ENCODE peak calls at places on chromosomes 5 and 9, in ten cellular contexts. S is lower leg skin, R is tibial artery, I is MM.1S, L is AG04449, G is cardiac fibroblast, X is choroid plexus epithelial cell, C is cardiac muscle cell, N is heart right ventricle, B is pancreas. P is an unnamed sample.

GRCh38 chr5:88438006-88438405 is 169.4 kb upstream of the TMEM161B start:
- DNase-seq in L (no peak), C (no peak), G (no peak), S (no peak), N (no peak), R (no peak), X (no peak), I (no peak), B (no peak), P (no peak)

GRCh38 chr5:128965011-128965637 is at the start of gene SLC27A6:
- DNase-seq in L (no peak), N (peak), C (peak), G (no peak), B (no peak), S (no peak), I (no peak), X (peak), R (no peak), P (no peak)

GRCh38 chr5:81522571-81522970 is 128.6 kb upstream of the ACOT12 start:
- DNase-seq in G (no peak), X (no peak), B (no peak), S (no peak), C (peak), N (no peak), R (no peak), I (no peak), L (no peak), P (no peak)

GRCh38 chr9:125747053-125747764 is at the start of gene PBX3:
- DNase-seq in I (peak), N (peak), S (peak), R (peak), X (peak), C (peak), L (no peak), B (peak), G (peak), P (no peak)

GRCh38 chr9:88751781-88752180 is 216.8 kb downstream of the NXNL2 start:
- DNase-seq in L (no peak), G (no peak), B (no peak), X (no peak), R (no peak), S (no peak), N (no peak), C (no peak), I (no peak), P (no peak)

GRCh38 chr5:145847499-145848497 is 12.7 kb upstream of the PRELID2 start:
- DNase-seq in G (peak), B (no peak), R (no peak), I (no peak), N (no peak), L (no peak), S (no peak), X (peak), C (no peak), P (no peak)

GRCh38 chr5:96279796-96280542 is 153.1 kb downstream of the PCSK1 start:
- DNase-seq in R (no peak), X (no peak), L (no peak), C (no peak), G (peak), S (no peak), N (no peak), B (no peak), I (no peak), P (no peak)

GRCh38 chr5:75265731-75266130 is 29.1 kb upstream of the ANKRD31 start:
- DNase-seq in S (no peak), X (peak), G (peak), R (no peak), I (peak), L (peak), C (peak), B (no peak), N (no peak), P (no peak)

GRCh38 chr9:12846035-12846434 is 71.2 kb downstream of the LURAP1L start:
- DNase-seq in X (no peak), I (no peak), N (no peak), G (no peak), C (no peak), B (no peak), S (no peak), L (no peak), R (no peak), P (no peak)

GRCh38 chr9:133750927-133751649 is 12.9 kb upstream of the SARDH start:
- DNase-seq in L (no peak), R (no peak), B (peak), I (no peak), X (no peak), S (peak), G (no peak), N (no peak), C (no peak), P (peak)

GRCh38 chr5:166571668-166572067 is 1719.8 kb upstream of the WWC1 start:
- DNase-seq in B (no peak), L (no peak), X (no peak), G (no peak), S (no peak), R (no peak), N (no peak), C (no peak), I (no peak), P (no peak)

GRCh38 chr9:20551236-20551635 is 71.1 kb downstream of the MLLT3 start:
- DNase-seq in I (no peak), B (no peak), G (no peak), X (no peak), L (no peak), C (no peak), S (no peak), N (no peak), R (no peak), P (no peak)

GRCh38 chr5:73541981-73542380 is 23.5 kb downstream of the ANKRA2 start:
- DNase-seq in S (no peak), I (no peak), B (no peak), G (peak), X (no peak), N (no peak), R (no peak), C (no peak), L (no peak), P (no peak)

GRCh38 chr5:5419291-5420210 is 2.9 kb upstream of the ICE1 start:
- DNase-seq in C (peak), G (peak), B (peak), I (no peak), X (peak), L (peak), N (no peak), S (no peak), R (no peak), P (no peak)

GRCh38 chr5:33369470-33370134 is 71.2 kb upstream of the TARS1 start:
- DNase-seq in S (no peak), L (no peak), I (no peak), C (no peak), N (no peak), G (peak), R (no peak), X (peak), B (no peak), P (no peak)

GRCh38 chr5:152470167-152470566 is 65.1 kb upstream of the NMUR2 start:
- DNase-seq in L (no peak), G (no peak), N (no peak), X (no peak), S (no peak), I (no peak), C (no peak), R (no peak), B (no peak), P (no peak)

GRCh38 chr9:136411358-136411757 is 900 bp downstream of the PMPCA start:
- DNase-seq in G (no peak), R (no peak), I (no peak), L (no peak), X (no peak), S (no peak), C (no peak), B (no peak), N (no peak), P (no peak)

GRCh38 chr9:37507586-37508134 is 21.9 kb downstream of the POLR1E start:
- DNase-seq in N (no peak), B (no peak), X (no peak), G (no peak), C (no peak), S (no peak), L (no peak), I (no peak), R (no peak), P (no peak)

GRCh38 chr5:160298189-160298588 is 14.2 kb downstream of the CCNJL start:
- DNase-seq in L (no peak), S (peak), R (no peak), C (no peak), B (no peak), I (no peak), G (no peak), N (no peak), X (no peak), P (no peak)

GRCh38 chr5:26700759-26701384 is 337.5 kb downstream of the CDH9 start:
- DNase-seq in N (no peak), L (no peak), G (no peak), B (no peak), R (no peak), S (no peak), C (peak), X (peak), I (peak), P (no peak)
- TF ChIP-seq CTCF in N (no peak), L (no peak), G (peak), B (peak), R (peak), S (no peak), C (no peak), X (peak), I (peak), P (peak)

GRCh38 chr5:1362242-1363015 is 17.5 kb upstream of the CLPTM1L start:
- DNase-seq in S (no peak), B (no peak), C (no peak), G (no peak), I (no peak), N (no peak), X (no peak), L (no peak), R (no peak), P (no peak)

GRCh38 chr5:1364211-1364610 is 19.3 kb upstream of the CLPTM1L start:
- DNase-seq in X (no peak), N (no peak), B (no peak), I (no peak), R (no peak), S (no peak), L (no peak), C (no peak), G (no peak), P (no peak)

GRCh38 chr5:1360861-1361260 is 16.0 kb upstream of the CLPTM1L start:
- DNase-seq in N (no peak), R (no peak), L (no peak), B (no peak), S (no peak), X (no peak), C (no peak), I (no peak), G (no peak), P (no peak)

GRCh38 chr5:1363160-1363559 is 18.3 kb upstream of the CLPTM1L start:
- DNase-seq in G (no peak), X (no peak), I (no peak), B (no peak), N (no peak), R (no peak), C (no peak), L (no peak), S (no peak), P (no peak)

DNA sequence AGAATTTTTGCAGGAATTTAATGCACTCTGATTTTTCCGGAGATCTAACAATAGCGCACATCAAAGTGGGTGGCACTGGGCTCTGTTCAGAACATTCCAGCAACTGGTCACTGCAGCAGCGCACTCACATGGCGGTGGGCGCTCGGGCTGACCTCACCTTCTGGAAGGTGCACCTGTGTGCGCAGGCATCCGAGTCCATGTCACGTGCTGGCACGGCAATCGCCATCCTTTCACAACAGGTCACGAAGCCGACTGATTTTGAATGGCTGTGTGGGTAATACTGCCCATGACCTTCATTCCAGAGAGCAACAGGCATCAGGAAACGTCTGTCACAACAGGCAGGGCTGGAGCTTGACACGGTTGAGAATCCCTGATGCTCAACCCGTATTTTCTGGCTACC is 18.7 kb upstream of the CLPTM1L start:
- DNase-seq in G (no peak), X (no peak), I (no peak), S (no peak), C (no peak), R (no peak), L (no peak), N (no peak), B (no peak), P (no peak)
- TF ChIP-seq CTCF in G (no peak), X (no peak), I (no peak), S (no peak), C (no peak), R (no peak), L (no peak), N (no peak), B (no peak), P (no peak)

GRCh38 chr5:171750316-171750788 is 35.3 kb upstream of the SMIM23 start:
- DNase-seq in C (peak), L (no peak), X (peak), I (no peak), S (no peak), G (peak), R (peak), B (no peak), N (peak), P (no peak)
- TF ChIP-seq CTCF in C (no peak), L (peak), X (peak), I (no peak), S (no peak), G (peak), R (peak), B (no peak), N (peak), P (peak)

DNA sequence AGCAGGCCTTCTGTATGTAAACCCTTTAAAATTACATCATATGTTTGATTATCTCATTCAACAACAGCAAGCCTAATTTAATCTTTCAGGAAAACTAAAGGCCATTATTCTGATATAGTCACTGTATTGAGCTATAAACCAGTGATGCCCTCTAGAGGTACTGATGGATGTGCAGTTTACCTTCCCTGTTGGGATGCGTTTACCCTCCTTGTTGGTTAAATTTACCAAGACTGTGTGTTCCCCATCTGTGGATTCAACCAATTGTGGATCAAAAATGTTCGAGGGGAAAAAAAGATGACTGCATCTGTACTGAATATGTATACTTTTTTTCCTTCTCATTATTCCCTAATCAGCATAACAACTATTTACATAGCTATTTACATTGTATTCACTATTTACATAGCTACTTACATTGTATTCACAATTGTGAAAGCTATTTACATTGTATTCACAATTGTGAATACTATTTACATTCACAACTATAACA is 3.7 kb upstream of the BAAT start:
- DNase-seq in C (no peak), I (no peak), L (no peak), G (peak), X (peak), B (no peak), R (no peak), S (no peak), N (no peak), P (no peak)
- TF ChIP-seq CTCF in C (peak), I (peak), L (peak), G (peak), X (peak), B (no peak), R (no peak), S (no peak), N (no peak), P (no peak)

GRCh38 chr9:122126340-122127333 is 32.9 kb downstream of the NDUFA8 start:
- DNase-seq in B (no peak), N (no peak), L (no peak), X (peak), G (no peak), S (no peak), I (no peak), C (no peak), R (no peak), P (no peak)
- TF ChIP-seq CTCF in B (no peak), N (no peak), L (peak), X (no peak), G (no peak), S (no peak), I (no peak), C (peak), R (no peak), P (peak)

DNA sequence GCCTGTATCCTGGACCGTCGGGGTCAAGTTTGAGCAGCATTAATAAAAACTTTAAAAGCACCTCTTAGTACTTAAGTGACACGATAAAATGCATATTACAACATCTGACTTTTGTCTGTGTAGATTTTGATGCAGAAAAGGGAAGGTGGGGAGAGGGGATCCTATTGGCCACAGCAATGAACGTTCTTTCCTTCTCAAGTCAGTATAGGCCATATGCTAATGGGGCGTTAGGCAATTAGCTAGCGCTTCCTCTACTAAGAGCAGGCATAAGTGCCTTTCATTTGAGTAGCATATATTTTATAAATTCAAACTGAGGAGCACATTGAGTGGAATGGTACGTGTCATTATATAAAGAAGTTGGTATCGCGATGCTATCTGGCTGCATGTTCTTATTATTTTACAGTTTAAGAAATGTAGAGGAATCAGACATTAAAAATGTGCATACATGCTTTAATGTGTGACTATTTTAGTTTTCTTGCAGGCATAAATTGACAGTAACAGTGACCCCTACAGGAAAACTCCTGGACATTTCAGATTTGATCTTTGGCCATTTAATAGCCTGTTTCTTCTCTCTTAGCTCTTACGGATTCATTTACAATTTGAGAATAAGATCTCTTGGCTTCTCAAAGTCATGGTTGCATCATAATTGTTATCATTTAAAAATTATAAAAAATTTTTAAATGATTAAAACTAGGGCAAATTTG is 1.1 kb upstream of the GNA14 start:
- DNase-seq in B (no peak), I (no peak), S (no peak), X (peak), L (no peak), N (no peak), C (no peak), G (peak), R (no peak), P (no peak)
- TF ChIP-seq CTCF in B (peak), I (no peak), S (no peak), X (peak), L (peak), N (peak), C (peak), G (peak), R (no peak), P (peak)

DNA sequence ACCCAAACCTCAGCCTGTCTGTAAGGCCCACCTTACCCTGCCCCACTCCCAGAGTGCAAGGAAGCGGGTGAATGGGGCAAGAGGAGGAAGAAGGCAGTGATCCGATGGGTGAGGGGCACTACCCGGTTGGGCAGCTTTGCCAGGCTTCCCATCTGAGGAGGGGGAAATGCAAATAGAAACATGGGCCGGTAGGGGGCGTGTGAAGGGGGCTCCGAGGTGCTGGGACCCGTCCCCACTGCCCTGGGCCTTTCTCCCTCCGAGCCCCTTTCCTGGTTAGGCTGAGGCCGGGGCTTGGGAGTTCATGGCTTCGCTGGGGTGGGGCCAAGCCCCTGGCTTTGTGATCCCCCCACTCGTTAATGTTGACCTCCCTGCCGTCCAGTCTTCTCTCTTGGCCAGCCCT is 23.6 kb upstream of the MYORG start:
- DNase-seq in G (no peak), B (no peak), C (no peak), R (no peak), X (no peak), N (no peak), L (no peak), I (no peak), S (no peak), P (no peak)
- TF ChIP-seq CTCF in G (no peak), B (no peak), C (peak), R (no peak), X (peak), N (no peak), L (no peak), I (no peak), S (no peak), P (no peak)